ENCODE peak calls at places on chromosomes 2 and 18, in four cellular contexts. R, Z, U and C are unnamed samples.

GRCh38 chr2:151840216-151840691 is 12.0 kb upstream of the ARL5A start:
- DNase-seq in R (no peak), Z (no peak), U (no peak), C (peak)

GRCh38 chr2:126707941-126708340 is 52.0 kb downstream of the GYPC start:
- DNase-seq in R (no peak), Z (no peak), U (no peak), C (no peak)

GRCh38 chr2:8539743-8540551 is 141.9 kb upstream of the ID2 start:
- DNase-seq in R (peak), Z (no peak), U (peak), C (no peak)

GRCh38 chr2:2328847-2329246 is 2.2 kb downstream of the MYT1L start:
- DNase-seq in R (no peak), Z (no peak), U (peak), C (peak)

GRCh38 chr18:69123421-69123820 is 277.3 kb upstream of the DOK6 start:
- DNase-seq in R (no peak), Z (no peak), U (no peak), C (no peak)

GRCh38 chr2:168916329-168916672 is 15.2 kb downstream of the G6PC2 start:
- DNase-seq in R (no peak), Z (no peak), U (no peak), C (no peak)

GRCh38 chr2:44137872-44138551 is 30.7 kb upstream of the PPM1B start:
- DNase-seq in R (no peak), Z (no peak), U (peak), C (no peak)

GRCh38 chr2:33505966-33506365 is 29.5 kb downstream of the RASGRP3 start:
- DNase-seq in R (no peak), Z (no peak), U (no peak), C (no peak)

GRCh38 chr2:3443083-3443482 is 63.6 kb downstream of the TRAPPC12 start:
- DNase-seq in R (no peak), Z (no peak), U (no peak), C (no peak)

GRCh38 chr2:118431188-118431562 is 342.9 kb downstream of the INSIG2 start:
- DNase-seq in R (no peak), Z (no peak), U (no peak), C (no peak)

GRCh38 chr2:9347411-9347853 is 75.9 kb downstream of the ITGB1BP1 start:
- DNase-seq in R (no peak), Z (no peak), U (no peak), C (no peak)

GRCh38 chr18:12231986-12232385 is 22.2 kb upstream of the CIDEA start:
- DNase-seq in R (no peak), Z (no peak), U (no peak), C (no peak)

GRCh38 chr18:519019-519879 is 18.7 kb upstream of the COLEC12 start:
- DNase-seq in R (peak), Z (no peak), U (no peak), C (peak)

GRCh38 chr2:39902103-39902502 is 123.0 kb upstream of the THUMPD2 start:
- DNase-seq in R (no peak), Z (no peak), U (no peak), C (no peak)

GRCh38 chr2:96118698-96119388 is 2.5 kb upstream of the ADRA2B start:
- DNase-seq in R (no peak), Z (no peak), U (no peak), C (no peak)

GRCh38 chr2:211867845-211868361 is 670.7 kb downstream of the ERBB4 start:
- DNase-seq in R (no peak), Z (no peak), U (no peak), C (peak)

GRCh38 chr2:33707312-33707711 is 108.2 kb upstream of the FAM98A start:
- DNase-seq in R (no peak), Z (no peak), U (no peak), C (no peak)

GRCh38 chr18:75230210-75231052 is 19.8 kb downstream of the TSHZ1 start:
- DNase-seq in R (no peak), Z (no peak), U (no peak), C (no peak)

GRCh38 chr2:46009772-46010171 is 287.4 kb upstream of the EPAS1 start:
- DNase-seq in R (no peak), Z (no peak), U (no peak), C (no peak)

GRCh38 chr2:124024491-124025348 is at the start of gene CNTNAP5:
- DNase-seq in R (no peak), Z (no peak), U (peak), C (peak)

GRCh38 chr2:11329759-11330158 is 14.7 kb downstream of the ROCK2 start:
- DNase-seq in R (no peak), Z (no peak), U (no peak), C (no peak)

GRCh38 chr18:76376225-76376624 is 118.8 kb downstream of the ZNF516 start:
- DNase-seq in R (no peak), Z (no peak), U (no peak), C (no peak)

GRCh38 chr2:9481257-9481922 is 7.0 kb downstream of the IAH1 start:
- DNase-seq in R (no peak), Z (no peak), U (no peak), C (no peak)

GRCh38 chr2:10006248-10007147 is 36.9 kb upstream of the KLF11 start:
- DNase-seq in R (no peak), Z (no peak), U (no peak), C (no peak)

GRCh38 chr18:41529093-41529492 is 425.9 kb upstream of the PIK3C3 start:
- DNase-seq in R (no peak), Z (no peak), U (no peak), C (no peak)

GRCh38 chr2:30400151-30400954 is 46.7 kb upstream of the LCLAT1 start:
- DNase-seq in R (no peak), Z (no peak), U (no peak), C (no peak)

GRCh38 chr2:39419282-39420223 is 17.5 kb downstream of the MAP4K3 start:
- DNase-seq in R (no peak), Z (no peak), U (no peak), C (no peak)

GRCh38 chr2:71599038-71599437 is 145.7 kb downstream of the DYSF start:
- DNase-seq in R (no peak), Z (no peak), U (no peak), C (no peak)

GRCh38 chr2:172333206-172333605 is 94.2 kb upstream of the ITGA6 start:
- DNase-seq in R (no peak), Z (no peak), U (no peak), C (no peak)

GRCh38 chr2:77387324-77387723 is 134.9 kb downstream of the LRRTM4 start:
- DNase-seq in R (no peak), Z (no peak), U (peak), C (no peak)

GRCh38 chr2:240689975-240690374 is 1.7 kb upstream of the AQP12A start:
- DNase-seq in R (no peak), Z (no peak), U (peak), C (no peak)

GRCh38 chr18:8424917-8425725 is 184.1 kb upstream of the RAB12 start:
- DNase-seq in R (no peak), Z (no peak), U (no peak), C (no peak)

GRCh38 chr18:55300469-55301195 is 287.4 kb downstream of the TCF4 start:
- DNase-seq in R (no peak), Z (no peak), U (no peak), C (no peak)

GRCh38 chr2:197255550-197255949 is 55.0 kb downstream of the ANKRD44 start:
- DNase-seq in R (peak), Z (peak), U (peak), C (peak)

GRCh38 chr18:79901665-79902064 is 49.8 kb downstream of the SLC66A2 start:
- DNase-seq in R (no peak), Z (no peak), U (no peak), C (no peak)

GRCh38 chr18:79902075-79902474 is 49.4 kb downstream of the SLC66A2 start:
- DNase-seq in R (no peak), Z (no peak), U (peak), C (no peak)

GRCh38 chr18:79903787-79904356 is 47.6 kb downstream of the SLC66A2 start:
- DNase-seq in R (peak), Z (no peak), U (no peak), C (no peak)

GRCh38 chr18:79903071-79903635 is 48.3 kb downstream of the SLC66A2 start:
- DNase-seq in R (peak), Z (no peak), U (peak), C (no peak)

GRCh38 chr18:79902640-79903039 is 48.8 kb downstream of the SLC66A2 start:
- DNase-seq in R (no peak), Z (no peak), U (peak), C (no peak)
- TF ChIP-seq CTCF in R (no peak), Z (no peak), U (no peak), C (no peak)

GRCh38 chr2:54561010-54561409 is 104.9 kb downstream of the SPTBN1 start:
- DNase-seq in R (no peak), Z (no peak), U (no peak), C (no peak)

GRCh38 chr2:54559593-54560145 is 103.5 kb downstream of the SPTBN1 start:
- DNase-seq in R (peak), Z (no peak), U (no peak), C (no peak)

GRCh38 chr2:54564439-54564838 is 108.3 kb downstream of the SPTBN1 start:
- DNase-seq in R (no peak), Z (no peak), U (no peak), C (no peak)

GRCh38 chr2:54560146-54560881 is 104.2 kb downstream of the SPTBN1 start:
- DNase-seq in R (peak), Z (peak), U (no peak), C (peak)

GRCh38 chr2:54561795-54562592 is 105.9 kb downstream of the SPTBN1 start:
- DNase-seq in R (no peak), Z (no peak), U (no peak), C (no peak)
- TF ChIP-seq CTCF in R (no peak), Z (no peak), U (no peak), C (no peak)

GRCh38 chr2:20989404-20989803 is 54.5 kb downstream of the APOB start:
- DNase-seq in R (no peak), Z (no peak), U (no peak), C (no peak)

GRCh38 chr2:20988906-20989305 is 55.0 kb downstream of the APOB start:
- DNase-seq in R (no peak), Z (no peak), U (no peak), C (no peak)

GRCh38 chr2:20983844-20984243 is 60.0 kb downstream of the APOB start:
- DNase-seq in R (no peak), Z (no peak), U (no peak), C (no peak)

GRCh38 chr2:20985061-20985460 is 58.8 kb downstream of the APOB start:
- DNase-seq in R (no peak), Z (no peak), U (no peak), C (no peak)

DNA sequence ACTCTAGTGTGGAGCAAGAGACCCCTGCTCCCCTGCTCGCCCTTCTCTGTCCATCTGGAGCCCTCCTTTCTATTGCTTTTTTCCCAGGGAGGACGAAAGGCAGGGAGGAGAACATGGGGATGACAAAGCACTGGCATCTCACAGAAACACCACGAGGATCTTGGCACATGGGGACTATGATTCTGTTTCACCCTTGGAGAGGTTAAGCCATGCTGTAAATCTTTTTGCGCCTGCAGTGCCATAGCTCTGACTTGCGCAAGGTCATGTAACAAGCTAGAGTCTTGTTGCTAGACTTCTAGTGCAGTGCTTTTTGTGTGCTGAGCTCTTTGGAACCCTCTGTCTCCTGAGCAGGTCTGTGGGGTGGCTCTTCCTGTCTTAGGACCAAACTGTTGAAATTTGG is 57.3 kb downstream of the APOB start:
- DNase-seq in R (no peak), Z (no peak), U (no peak), C (no peak)
- TF ChIP-seq CTCF in R (no peak), Z (no peak), U (no peak), C (no peak)

GRCh38 chr2:70062270-70062669 is 25.0 kb upstream of the PCBP1 start:
- DNase-seq in R (no peak), Z (no peak), U (no peak), C (no peak)
- TF ChIP-seq CTCF in R (no peak), Z (no peak), U (peak), C (no peak)

DNA sequence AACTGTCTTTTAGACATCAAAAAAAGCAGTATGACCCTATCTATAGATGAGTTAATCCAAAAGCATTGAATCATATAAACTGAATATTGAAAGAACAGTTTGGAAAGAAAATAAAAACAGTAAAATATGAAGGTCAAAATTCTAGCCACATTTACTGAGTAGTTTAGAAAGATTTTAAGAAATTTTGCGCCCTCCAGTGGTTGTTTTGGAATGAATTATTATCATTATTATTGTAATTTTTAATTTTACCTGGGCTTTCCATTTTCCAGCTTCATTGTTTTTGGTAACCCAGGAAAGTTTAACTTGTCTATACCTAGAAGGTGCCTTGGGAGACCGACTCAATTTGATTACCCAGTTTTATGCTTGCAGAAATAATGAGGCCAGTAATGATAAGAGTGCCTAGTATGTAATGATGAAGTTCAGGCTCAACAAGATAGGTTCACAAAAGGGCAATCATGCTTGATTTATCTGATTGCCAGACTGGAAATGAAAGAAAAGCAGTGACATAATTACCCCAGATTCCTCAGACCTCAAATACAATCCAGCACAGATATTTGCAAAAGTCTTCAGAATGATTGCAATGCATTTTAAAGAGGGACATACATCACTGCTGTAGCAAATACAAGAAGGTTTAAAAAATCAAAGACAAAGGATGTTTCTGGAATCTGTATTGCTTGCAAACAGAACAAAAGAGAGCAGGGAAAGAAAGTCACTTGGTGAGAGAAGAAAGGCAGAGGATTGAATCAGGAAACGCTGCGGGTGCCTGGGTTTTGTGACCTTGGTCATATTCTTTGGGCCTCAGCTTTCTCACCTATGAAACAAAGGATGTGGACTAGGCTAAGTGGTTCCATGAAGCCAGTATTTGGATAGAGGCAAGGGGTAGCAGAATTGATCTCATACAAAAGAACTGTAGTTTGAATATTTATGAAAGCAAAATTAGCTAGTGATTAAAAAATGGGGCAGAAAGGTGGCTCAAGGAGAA is 153.8 kb downstream of the MAP2 start:
- DNase-seq in R (no peak), Z (no peak), U (no peak), C (peak)
- TF ChIP-seq CTCF in R (peak), Z (peak), U (peak), C (peak)

GRCh38 chr2:213149332-213149875 is 2.0 kb downstream of the IKZF2 start:
- DNase-seq in R (no peak), Z (no peak), U (no peak), C (no peak)
- TF ChIP-seq CTCF in R (no peak), Z (no peak), U (no peak), C (peak)

GRCh38 chr2:174821628-174822027 is 57.4 kb upstream of the CHRNA1 start:
- DNase-seq in R (no peak), Z (no peak), U (no peak), C (no peak)
- TF ChIP-seq CTCF in R (no peak), Z (no peak), U (no peak), C (no peak)

GRCh38 chr2:129253461-129253812 is 726.0 kb upstream of the RAB6C start:
- DNase-seq in R (no peak), Z (no peak), U (peak), C (peak)
- TF ChIP-seq CTCF in R (no peak), Z (no peak), U (peak), C (peak)

GRCh38 chr18:47775961-47776360 is 154.5 kb downstream of the SMAD2 start:
- DNase-seq in R (no peak), Z (no peak), U (no peak), C (no peak)
- TF ChIP-seq CTCF in R (no peak), Z (no peak), U (peak), C (no peak)